ENCODE peak calls at places on chromosomes 16 and 17, in six cellular contexts. One of them, this sample, is unnamed.

GRCh38 chr17:17041018-17041521 is 1.2 kb upstream of the MPRIP start:
- DNase-seq in GM23248: peak; percentile 88
- DNase-seq in left lung: peak; percentile 34
- DNase-seq in mesenchymal stem cell: peak; percentile 87
- DNase-seq in ovary: peak; percentile 32
- DNase-seq in effector memory CD4-positive, alpha-beta T cell: no peak
- DNase-seq in this sample: peak; percentile 84

GRCh38 chr16:51124896-51125295 is 26.2 kb downstream of the SALL1 start:
- DNase-seq in GM23248: no peak
- DNase-seq in left lung: no peak
- DNase-seq in mesenchymal stem cell: no peak
- DNase-seq in ovary: no peak
- DNase-seq in effector memory CD4-positive, alpha-beta T cell: no peak
- DNase-seq in this sample: no peak

GRCh38 chr16:50839356-50839755 is 97.5 kb downstream of the CYLD start:
- DNase-seq in GM23248: no peak
- DNase-seq in left lung: no peak
- DNase-seq in mesenchymal stem cell: no peak
- DNase-seq in ovary: no peak
- DNase-seq in effector memory CD4-positive, alpha-beta T cell: no peak
- DNase-seq in this sample: no peak

GRCh38 chr16:73145166-73145565 is 97.2 kb upstream of the ZFHX3 start:
- DNase-seq in GM23248: no peak
- DNase-seq in left lung: no peak
- DNase-seq in mesenchymal stem cell: no peak
- DNase-seq in ovary: no peak
- DNase-seq in effector memory CD4-positive, alpha-beta T cell: no peak
- DNase-seq in this sample: no peak

GRCh38 chr17:12659500-12659899 is 6.2 kb upstream of the MYOCD start:
- DNase-seq in GM23248: peak; percentile 21
- DNase-seq in left lung: no peak
- DNase-seq in mesenchymal stem cell: peak; percentile 54
- DNase-seq in ovary: no peak
- DNase-seq in effector memory CD4-positive, alpha-beta T cell: no peak
- DNase-seq in this sample: no peak

GRCh38 chr17:16123531-16123930 is 91.8 kb downstream of the NCOR1 start:
- DNase-seq in GM23248: no peak
- DNase-seq in left lung: no peak
- DNase-seq in mesenchymal stem cell: no peak
- DNase-seq in ovary: no peak
- DNase-seq in effector memory CD4-positive, alpha-beta T cell: no peak
- DNase-seq in this sample: no peak

GRCh38 chr17:19867654-19868395 is at the start of gene ULK2:
- DNase-seq in GM23248: peak; percentile 87
- DNase-seq in left lung: peak; percentile 90
- DNase-seq in mesenchymal stem cell: peak; percentile 72
- DNase-seq in ovary: peak; percentile 84
- DNase-seq in effector memory CD4-positive, alpha-beta T cell: no peak
- DNase-seq in this sample: peak; percentile 66

GRCh38 chr17:59366773-59367656 is 35.6 kb downstream of the YPEL2 start:
- DNase-seq in GM23248: peak; percentile 67
- DNase-seq in left lung: peak; percentile 61
- DNase-seq in mesenchymal stem cell: peak; percentile 83
- DNase-seq in ovary: peak; percentile 43
- DNase-seq in effector memory CD4-positive, alpha-beta T cell: no peak
- DNase-seq in this sample: peak; percentile 69

GRCh38 chr17:28477928-28478327 is 4.5 kb downstream of the SLC13A2 start:
- DNase-seq in GM23248: no peak
- DNase-seq in left lung: no peak
- DNase-seq in mesenchymal stem cell: no peak
- DNase-seq in ovary: no peak
- DNase-seq in effector memory CD4-positive, alpha-beta T cell: no peak
- DNase-seq in this sample: peak; percentile 16

GRCh38 chr16:69378036-69378435 is 7.8 kb downstream of the TERF2 start:
- DNase-seq in GM23248: no peak
- DNase-seq in left lung: no peak
- DNase-seq in mesenchymal stem cell: no peak
- DNase-seq in ovary: no peak
- DNase-seq in effector memory CD4-positive, alpha-beta T cell: no peak
- DNase-seq in this sample: no peak

GRCh38 chr17:41383690-41384089 is 1.6 kb upstream of the KRT34 start:
- DNase-seq in GM23248: no peak
- DNase-seq in left lung: no peak
- DNase-seq in mesenchymal stem cell: no peak
- DNase-seq in ovary: no peak
- DNase-seq in effector memory CD4-positive, alpha-beta T cell: no peak
- DNase-seq in this sample: no peak
- H3K4me3 ChIP-seq in GM23248: no peak overlapping the region
- H3K4me3 ChIP-seq in left lung: no peak overlapping the region
- H3K4me3 ChIP-seq in mesenchymal stem cell: no peak overlapping the region
- H3K4me3 ChIP-seq in ovary: no peak overlapping the region
- H3K4me3 ChIP-seq in effector memory CD4-positive, alpha-beta T cell: no peak overlapping the region
- H3K4me3 ChIP-seq in this sample: no peak overlapping the region

GRCh38 chr16:12313902-12314621 is 337.5 kb downstream of the SNX29 start:
- DNase-seq in GM23248: no peak
- DNase-seq in left lung: no peak
- DNase-seq in mesenchymal stem cell: no peak
- DNase-seq in ovary: no peak
- DNase-seq in effector memory CD4-positive, alpha-beta T cell: no peak
- DNase-seq in this sample: no peak
- H3K27ac ChIP-seq in GM23248: no peak overlapping the region
- H3K27ac ChIP-seq in left lung: no peak overlapping the region
- H3K27ac ChIP-seq in mesenchymal stem cell: no peak overlapping the region
- H3K27ac ChIP-seq in ovary: no peak overlapping the region
- H3K27ac ChIP-seq in effector memory CD4-positive, alpha-beta T cell: no peak overlapping the region
- H3K27ac ChIP-seq in this sample: no peak overlapping the region

GRCh38 chr16:86393907-86394626 is 116.3 kb upstream of the FOXF1 start:
- DNase-seq in GM23248: no peak
- DNase-seq in left lung: no peak
- DNase-seq in mesenchymal stem cell: no peak
- DNase-seq in ovary: no peak
- DNase-seq in effector memory CD4-positive, alpha-beta T cell: no peak
- DNase-seq in this sample: no peak
- H3K4me1 ChIP-seq in GM23248: peaks cover 58% of the 10 kb centered on the region
- H3K4me1 ChIP-seq in left lung: no peaks in the 10 kb centered on the region
- H3K4me1 ChIP-seq in mesenchymal stem cell: no peaks in the 10 kb centered on the region
- H3K4me1 ChIP-seq in ovary: no peaks in the 10 kb centered on the region
- H3K4me1 ChIP-seq in effector memory CD4-positive, alpha-beta T cell: no peaks in the 10 kb centered on the region
- H3K4me1 ChIP-seq in this sample: no peaks in the 10 kb centered on the region

GRCh38 chr17:65633988-65634387 is 72.5 kb upstream of the AXIN2 start:
- DNase-seq in GM23248: no peak
- DNase-seq in left lung: no peak
- DNase-seq in mesenchymal stem cell: no peak
- DNase-seq in ovary: no peak
- DNase-seq in effector memory CD4-positive, alpha-beta T cell: no peak
- DNase-seq in this sample: no peak
- H3K4me3 ChIP-seq in GM23248: no peak overlapping the region
- H3K4me3 ChIP-seq in left lung: no peak overlapping the region
- H3K4me3 ChIP-seq in mesenchymal stem cell: no peak overlapping the region
- H3K4me3 ChIP-seq in ovary: no peak overlapping the region
- H3K4me3 ChIP-seq in effector memory CD4-positive, alpha-beta T cell: no peak overlapping the region
- H3K4me3 ChIP-seq in this sample: no peak overlapping the region

DNA sequence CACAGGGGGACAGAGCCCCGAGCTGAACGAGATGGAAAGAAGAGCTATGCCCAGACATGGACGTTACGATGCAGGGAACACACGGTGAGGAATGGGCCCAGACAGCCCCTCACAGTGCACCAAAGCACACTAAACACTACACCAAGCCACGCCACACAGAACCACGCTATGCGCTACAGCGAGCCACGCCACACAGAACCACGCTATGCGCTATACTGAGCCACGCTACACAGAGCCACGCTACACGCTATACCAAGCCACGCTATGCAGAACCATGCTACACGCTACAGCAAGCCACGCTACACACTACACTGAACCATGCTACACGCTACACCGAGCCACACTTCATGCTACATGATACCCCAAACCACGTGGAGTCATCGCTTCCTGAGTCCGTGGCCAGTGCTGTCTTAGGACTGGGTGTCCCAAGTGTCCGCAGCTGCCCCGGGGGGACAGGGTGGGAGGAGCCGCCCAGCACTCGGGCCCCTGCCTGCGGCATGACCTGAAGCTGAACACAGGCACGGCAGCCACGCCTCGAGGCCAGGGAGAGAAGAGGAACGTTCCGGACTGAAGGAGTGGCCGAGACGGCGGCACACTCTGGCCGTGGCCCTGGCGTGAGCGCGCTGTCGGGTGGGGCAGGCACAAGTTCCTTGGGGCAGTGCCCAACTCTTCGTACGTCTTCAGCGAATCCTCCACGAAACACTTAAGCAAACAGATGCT is 61.3 kb downstream of the LMF1 start:
- DNase-seq in GM23248: no peak
- DNase-seq in left lung: peak; percentile 62
- DNase-seq in mesenchymal stem cell: no peak
- DNase-seq in ovary: no peak
- DNase-seq in effector memory CD4-positive, alpha-beta T cell: no peak
- DNase-seq in this sample: no peak
- H3K27ac ChIP-seq in GM23248: no peak overlapping the region
- H3K27ac ChIP-seq in left lung: no peak overlapping the region
- H3K27ac ChIP-seq in mesenchymal stem cell: no peak overlapping the region
- H3K27ac ChIP-seq in ovary: no peak overlapping the region
- H3K27ac ChIP-seq in effector memory CD4-positive, alpha-beta T cell: no peak overlapping the region
- H3K27ac ChIP-seq in this sample: no peak overlapping the region

DNA sequence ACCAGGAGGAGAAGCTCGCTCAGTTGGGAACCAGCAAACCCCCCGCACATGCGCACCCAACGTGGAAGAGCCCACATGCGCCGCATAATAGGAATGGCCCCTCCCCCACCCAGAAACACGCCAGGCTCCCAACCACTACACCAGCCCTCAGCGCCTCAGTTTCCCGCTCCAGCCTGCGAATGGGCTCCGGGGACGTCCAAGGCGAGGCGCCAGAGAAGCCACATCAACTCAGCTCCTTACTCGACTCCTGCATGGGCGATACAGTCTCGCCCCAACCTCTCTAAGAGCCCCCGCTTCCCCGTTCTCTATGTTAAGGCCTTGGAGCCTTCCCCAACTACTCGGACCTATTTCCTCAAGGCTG is 503 bp downstream of the SRSF1 start:
- DNase-seq in GM23248: peak; percentile 89
- DNase-seq in left lung: peak; percentile 85
- DNase-seq in mesenchymal stem cell: peak; percentile 83
- DNase-seq in ovary: peak; percentile 88
- DNase-seq in effector memory CD4-positive, alpha-beta T cell: no peak
- DNase-seq in this sample: peak; percentile 77
- H3K4me1 ChIP-seq in GM23248: peaks cover 37% of the 10 kb centered on the region
- H3K4me1 ChIP-seq in left lung: peaks cover 17% of the 10 kb centered on the region
- H3K4me1 ChIP-seq in mesenchymal stem cell: peaks cover 7% of the 10 kb centered on the region
- H3K4me1 ChIP-seq in ovary: peaks cover 5% of the 10 kb centered on the region
- H3K4me1 ChIP-seq in effector memory CD4-positive, alpha-beta T cell: peaks cover 23% of the 10 kb centered on the region
- H3K4me1 ChIP-seq in this sample: peaks cover 39% of the 10 kb centered on the region

GRCh38 chr17:40345161-40346034 is 19.1 kb downstream of the GJD3 start:
- DNase-seq in GM23248: peak; percentile 71
- DNase-seq in left lung: peak; percentile 90
- DNase-seq in mesenchymal stem cell: peak; percentile 55
- DNase-seq in ovary: peak; percentile 84
- DNase-seq in effector memory CD4-positive, alpha-beta T cell: no peak
- DNase-seq in this sample: peak; percentile 91
- H3K4me3 ChIP-seq in GM23248: peak overlapping the region; percentile 84
- H3K4me3 ChIP-seq in left lung: peak overlapping the region; percentile 87
- H3K4me3 ChIP-seq in mesenchymal stem cell: peak overlapping the region; percentile 58
- H3K4me3 ChIP-seq in ovary: peak overlapping the region; percentile 68
- H3K4me3 ChIP-seq in effector memory CD4-positive, alpha-beta T cell: peak overlapping the region; percentile 47
- H3K4me3 ChIP-seq in this sample: peak overlapping the region; percentile 73

This sample was measured in pancreas.